ENCODE peak calls at places on chromosome 14, in six cellular contexts. Y, V, J, C, I and Z are unnamed samples. For H3K36me3, the result is how much of the 10 kb centered on the place peaks cover.

GRCh38 chr14:85583311-85583710 is 53.4 kb downstream of the FLRT2 start:
- ATAC-seq in J (no peak), C (no peak), Y (no peak), V (peak), I (no peak), Z (no peak)

GRCh38 chr14:30656190-30656632 is 34.1 kb downstream of the SCFD1 start:
- ATAC-seq in Y (peak), J (peak), V (peak), I (peak), C (peak), Z (peak)

GRCh38 chr14:61953602-61954001 is 191.4 kb downstream of the SNAPC1 start:
- ATAC-seq in J (peak), C (no peak), I (no peak), V (no peak), Y (no peak), Z (no peak)

GRCh38 chr14:76272349-76272748 is 103.6 kb upstream of the ESRRB start:
- ATAC-seq in J (no peak), Y (no peak), C (no peak), V (no peak), I (no peak), Z (no peak)

GRCh38 chr14:55130194-55130550 is 1.1 kb downstream of the LGALS3 start:
- ATAC-seq in V (peak), C (no peak), I (peak), J (peak), Y (no peak), Z (no peak)

GRCh38 chr14:94541234-94541975 is 19.8 kb upstream of the SERPINA4 start:
- ATAC-seq in Y (no peak), J (no peak), I (no peak), V (no peak), C (no peak), Z (no peak)

GRCh38 chr14:52683985-52684520 is 11.3 kb downstream of the ERO1A start:
- ATAC-seq in J (no peak), V (no peak), C (no peak), I (peak), Y (no peak), Z (no peak)

GRCh38 chr14:69346710-69347109 is 51.4 kb downstream of the ERH start:
- ATAC-seq in Y (peak), V (no peak), C (no peak), I (peak), J (peak), Z (peak)

GRCh38 chr14:65704412-65704811 is 291.9 kb downstream of the FUT8 start:
- ATAC-seq in V (no peak), I (no peak), Y (no peak), C (no peak), J (no peak), Z (no peak)

GRCh38 chr14:68728342-68729106 is 64.3 kb downstream of the ZFP36L1 start:
- ATAC-seq in Y (peak), V (no peak), I (peak), J (no peak), C (no peak), Z (no peak)

GRCh38 chr14:89386214-89386886 is 30.7 kb downstream of the FOXN3 start:
- ATAC-seq in Y (no peak), C (no peak), V (peak), J (no peak), I (peak), Z (no peak)

GRCh38 chr14:67482765-67483164 is 5.8 kb downstream of the TMEM229B start:
- ATAC-seq in I (no peak), V (no peak), C (no peak), Y (no peak), J (no peak), Z (no peak)

GRCh38 chr14:36226164-36226563 is 49.6 kb upstream of the PTCSC3 start:
- ATAC-seq in Y (no peak), V (no peak), I (no peak), J (no peak), C (no peak), Z (no peak)

GRCh38 chr14:90406384-90406798 is 9.6 kb downstream of the CALM1 start:
- ATAC-seq in V (peak), I (no peak), C (peak), Y (peak), J (peak), Z (no peak)

GRCh38 chr14:37466623-37467088 is 128.4 kb downstream of the FOXA1 start:
- ATAC-seq in V (no peak), I (peak), J (no peak), C (no peak), Y (no peak), Z (no peak)

GRCh38 chr14:34361504-34362011 is 100.5 kb downstream of the SPTSSA start:
- ATAC-seq in J (no peak), C (no peak), I (peak), V (peak), Y (no peak), Z (peak)

GRCh38 chr14:20626274-20626673 is 15.2 kb downstream of the OR6S1 start:
- ATAC-seq in Y (no peak), I (no peak), V (peak), J (no peak), C (peak), Z (no peak)

GRCh38 chr14:75566321-75566720 is 12.1 kb upstream of the FLVCR2 start:
- ATAC-seq in V (no peak), J (no peak), Y (no peak), I (no peak), C (peak), Z (no peak)

GRCh38 chr14:76309572-76310551 is 66.1 kb upstream of the ESRRB start:
- ATAC-seq in C (no peak), I (no peak), Y (peak), J (peak), V (peak), Z (peak)

GRCh38 chr14:69719501-69719951 is 47.4 kb upstream of the SRSF5 start:
- ATAC-seq in J (peak), I (peak), C (no peak), V (peak), Y (peak), Z (peak)

GRCh38 chr14:59244581-59244980 is 56.1 kb downstream of the DAAM1 start:
- ATAC-seq in Y (no peak), V (no peak), C (no peak), I (peak), J (no peak), Z (no peak)

DNA sequence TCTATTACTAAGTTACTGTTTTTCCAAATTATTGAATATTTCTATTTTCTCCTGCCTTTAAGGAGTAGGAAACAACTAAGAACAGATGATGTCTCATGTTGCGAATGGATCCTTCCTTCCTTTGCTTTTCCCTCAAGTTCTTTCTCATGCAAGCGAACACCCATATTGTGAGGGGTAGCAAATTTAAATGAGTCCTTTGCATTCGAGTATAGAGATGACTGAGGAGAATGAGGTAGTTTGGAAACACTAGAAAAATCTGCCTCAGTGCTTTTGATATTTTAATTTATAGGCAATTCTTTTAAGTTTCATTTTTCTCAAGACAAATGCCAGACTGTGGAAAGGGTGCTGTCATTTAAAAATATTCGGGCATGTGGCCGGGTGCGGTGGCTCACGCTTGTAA is 56.1 kb downstream of the TRAF3 start:
- ATAC-seq in I (no peak), J (peak), V (no peak), C (no peak), Y (no peak), Z (no peak)
- H3K36me3 ChIP-seq in I (under half), J (under half), V (under half), C (under half), Y (under half), Z (under half)

GRCh38 chr14:25406818-25407217 is 356.9 kb upstream of the STXBP6 start:
- ATAC-seq in C (no peak), V (no peak), Y (no peak), J (peak), I (no peak), Z (no peak)
- TF ChIP-seq CTCF in C (no peak), V (no peak), Y (peak), J (peak), I (peak), Z (no peak)

DNA sequence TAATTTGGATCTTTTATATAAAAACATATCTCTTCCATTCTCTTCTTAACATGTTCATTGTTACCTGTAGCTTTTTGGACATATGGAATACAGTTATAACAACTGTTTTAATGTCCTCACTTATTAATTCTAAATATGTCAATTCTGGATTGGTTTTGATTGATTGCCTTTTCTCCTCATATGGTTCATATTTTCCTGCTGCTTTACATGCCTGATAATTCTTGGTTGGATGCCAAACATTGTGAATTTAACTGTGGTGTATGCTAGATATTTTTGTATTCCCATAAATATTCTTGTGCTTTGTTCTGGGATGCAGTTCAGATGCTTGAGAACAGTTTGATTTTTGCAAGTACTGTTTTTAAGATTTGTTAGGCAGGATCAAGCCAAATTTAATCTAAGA is 10.8 kb downstream of the C14orf132 start:
- ATAC-seq in C (no peak), V (no peak), Y (no peak), I (no peak), J (no peak), Z (no peak)
- H3K36me3 ChIP-seq in C (under half), V (under half), Y (under half), I (under half), J (under half), Z (under half)

DNA sequence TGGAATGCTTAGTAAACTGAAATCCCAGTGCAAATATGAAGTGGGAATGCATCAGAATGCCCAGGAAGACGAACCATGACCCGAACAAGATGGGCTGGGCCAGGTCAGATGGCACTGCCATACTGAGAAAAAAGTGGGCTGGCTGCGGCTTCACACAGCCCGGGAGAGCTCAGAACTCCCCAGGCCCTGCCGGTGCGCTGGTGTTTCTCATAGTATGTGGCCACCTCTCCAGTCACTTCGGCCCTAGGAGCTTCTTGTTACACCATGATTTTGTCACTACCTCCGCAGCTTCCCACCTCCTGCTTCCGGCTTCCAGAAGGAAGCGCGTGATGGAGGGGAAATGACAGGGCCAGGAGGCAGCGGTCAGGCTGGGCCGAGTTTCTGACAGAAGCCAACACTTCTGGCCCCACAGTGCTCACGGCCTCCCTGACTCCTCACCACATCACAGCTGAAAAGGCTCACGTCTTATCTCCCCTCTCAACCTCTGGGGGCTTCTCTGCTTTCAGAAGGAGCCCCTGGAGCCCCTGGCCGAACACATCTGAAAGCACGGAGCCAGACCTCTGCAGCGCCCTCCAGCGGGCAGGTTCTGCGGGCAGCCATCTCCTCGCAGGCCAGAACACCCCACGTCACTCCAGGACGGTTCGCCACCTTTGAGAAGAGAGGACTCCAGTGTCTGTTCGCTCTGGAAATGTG is 30.7 kb downstream of the DAD1 start:
- ATAC-seq in I (no peak), C (no peak), Y (no peak), J (peak), V (no peak), Z (no peak)
- TF ChIP-seq CTCF in I (no peak), C (peak), Y (peak), J (peak), V (no peak), Z (no peak)

DNA sequence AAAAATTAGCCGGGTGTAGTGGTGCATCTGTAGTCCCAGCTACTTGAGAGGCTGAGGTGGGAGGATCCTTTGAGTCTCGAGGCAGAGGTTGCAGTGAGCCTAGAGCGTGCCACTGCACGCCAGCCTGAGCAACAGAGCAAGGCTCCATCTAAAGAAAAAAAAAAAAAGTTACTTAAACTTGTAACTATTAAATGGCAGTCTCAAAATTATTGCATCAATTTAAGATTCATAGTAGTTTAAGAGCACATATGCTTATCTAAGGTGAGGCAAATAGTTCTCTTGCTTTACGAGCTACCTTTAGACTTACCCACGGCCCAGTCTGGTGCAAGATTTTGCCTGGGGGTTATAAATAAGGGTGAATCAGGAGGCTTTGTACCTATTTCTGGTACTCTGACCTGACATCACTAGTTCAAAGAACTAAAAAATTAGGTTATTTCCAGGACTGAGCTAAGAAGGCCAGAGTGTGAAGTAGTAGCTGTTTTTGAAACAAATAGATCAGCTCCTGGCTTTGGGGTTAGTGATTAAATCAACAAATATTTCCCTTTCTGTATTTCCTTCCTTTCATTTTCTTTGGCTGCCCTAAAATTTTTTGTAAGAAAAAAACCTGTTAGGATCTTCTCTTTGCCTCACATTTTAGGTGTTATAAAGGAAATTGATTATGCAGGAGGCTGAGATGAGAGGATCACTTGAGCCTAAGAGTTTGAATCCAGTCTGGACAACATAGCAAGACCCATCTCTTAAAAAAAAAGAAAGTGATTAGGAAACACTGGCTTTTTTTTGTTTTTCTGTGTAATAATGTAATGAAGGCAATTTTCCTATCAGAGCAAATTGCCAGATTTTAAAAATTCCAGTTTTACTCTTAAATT is 3.6 kb downstream of the MGAT2 start:
- ATAC-seq in I (no peak), J (no peak), V (no peak), C (no peak), Y (peak), Z (no peak)
- H3K36me3 ChIP-seq in I (under half), J (under half), V (under half), C (under half), Y (under half), Z (under half)

GRCh38 chr14:70858641-70859040 is 48.6 kb upstream of the PCNX1 start:
- ATAC-seq in I (no peak), J (peak), Y (peak), C (no peak), V (no peak), Z (no peak)
- TF ChIP-seq CTCF in I (no peak), J (peak), Y (no peak), C (no peak), V (no peak), Z (no peak)

GRCh38 chr14:22978487-22978837 is 3.9 kb downstream of the AJUBA start:
- ATAC-seq in C (no peak), J (no peak), V (no peak), I (no peak), Y (no peak), Z (no peak)
- H3K36me3 ChIP-seq in C (under half), J (under half), V (under half), I (under half), Y (under half), Z (under half)

GRCh38 chr14:87014854-87015253 is 978.1 kb downstream of the GALC start:
- ATAC-seq in C (no peak), I (no peak), V (no peak), Y (no peak), J (no peak), Z (no peak)
- TF ChIP-seq CTCF in C (no peak), I (no peak), V (no peak), Y (no peak), J (peak), Z (no peak)

GRCh38 chr14:100240725-100241032 is 1.7 kb downstream of the YY1 start:
- ATAC-seq in J (no peak), C (no peak), Y (no peak), I (no peak), V (no peak), Z (no peak)
- H3K36me3 ChIP-seq in J (under half), C (under half), Y (under half), I (under half), V (under half), Z (under half)

GRCh38 chr14:50057331-50057730 is 59.0 kb downstream of the VCPKMT start:
- ATAC-seq in V (no peak), J (no peak), I (no peak), C (no peak), Y (no peak), Z (no peak)

GRCh38 chr14:50053935-50054334 is 62.4 kb downstream of the VCPKMT start:
- ATAC-seq in Y (no peak), V (no peak), C (no peak), I (no peak), J (no peak), Z (no peak)

GRCh38 chr14:50058112-50058511 is 58.3 kb downstream of the VCPKMT start:
- ATAC-seq in Y (no peak), V (no peak), J (no peak), C (no peak), I (no peak), Z (no peak)

GRCh38 chr14:50056457-50056856 is 59.9 kb downstream of the VCPKMT start:
- ATAC-seq in Y (peak), V (peak), I (no peak), J (no peak), C (no peak), Z (peak)

DNA sequence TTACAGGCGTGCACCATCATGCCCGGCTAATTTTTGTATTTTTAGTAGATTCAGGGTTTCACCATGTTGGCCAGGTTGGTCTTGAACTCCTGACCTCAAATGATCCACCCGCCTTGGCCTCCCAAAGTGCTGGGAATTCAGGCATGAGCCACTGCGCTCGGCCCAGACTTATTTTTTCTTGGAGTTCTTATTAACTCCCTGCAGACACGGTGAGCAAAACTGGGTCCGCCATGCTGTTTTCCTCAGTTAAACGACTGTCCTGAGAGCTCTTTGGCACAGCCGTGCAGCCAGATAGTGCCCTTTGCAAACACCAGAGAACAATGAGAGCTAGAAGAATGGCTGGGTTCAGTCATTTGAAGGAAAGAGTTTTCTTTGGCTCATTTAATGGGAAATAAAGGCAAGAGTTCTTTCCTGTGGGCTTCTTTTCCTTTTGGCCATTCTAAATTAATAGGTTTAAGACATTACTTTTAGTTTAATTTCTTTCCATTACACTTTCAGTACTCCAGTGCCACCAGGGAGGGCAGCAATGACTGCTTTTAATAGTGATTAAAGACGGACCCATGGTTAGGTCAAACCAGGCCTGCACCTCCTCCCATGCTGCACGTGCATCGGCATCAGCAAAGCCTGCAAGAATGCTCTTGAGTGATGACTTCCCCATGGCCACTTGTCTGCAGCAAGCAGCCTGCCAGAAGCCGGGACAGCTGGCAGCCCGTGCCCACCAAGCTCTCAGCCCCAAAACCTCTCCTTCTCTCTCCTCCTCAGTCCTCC is 60.7 kb downstream of the VCPKMT start:
- ATAC-seq in I (no peak), Y (no peak), C (no peak), J (peak), V (peak), Z (no peak)
- TF ChIP-seq CTCF in I (no peak), Y (no peak), C (no peak), J (peak), V (no peak), Z (no peak)